ENCODE peak calls at places on chromosome 2, in seven cellular contexts. One of them, this sample, is unnamed.

GRCh38 chr2:227228061-227228667 is 63.7 kb downstream of the COL4A3 start:
- DNase-seq in mammary epithelial cell: peak
- DNase-seq in GM23248: peak
- DNase-seq in thyroid gland: peak
- DNase-seq in AG04450: no peak
- DNase-seq in esophagus muscularis mucosa: no peak
- DNase-seq in pancreas: peak
- DNase-seq in this sample: peak

GRCh38 chr2:213151437-213152064 is at the start of gene IKZF2:
- DNase-seq in mammary epithelial cell: peak
- DNase-seq in GM23248: peak
- DNase-seq in thyroid gland: peak
- DNase-seq in AG04450: peak
- DNase-seq in esophagus muscularis mucosa: peak
- DNase-seq in pancreas: peak
- DNase-seq in this sample: peak

GRCh38 chr2:167186465-167186864 is 298.2 kb downstream of the XIRP2 start:
- DNase-seq in mammary epithelial cell: no peak
- DNase-seq in GM23248: no peak
- DNase-seq in thyroid gland: no peak
- DNase-seq in AG04450: no peak
- DNase-seq in esophagus muscularis mucosa: no peak
- DNase-seq in pancreas: no peak
- DNase-seq in this sample: no peak

GRCh38 chr2:8495189-8495855 is 186.5 kb upstream of the ID2 start:
- DNase-seq in mammary epithelial cell: no peak
- DNase-seq in GM23248: no peak
- DNase-seq in thyroid gland: no peak
- DNase-seq in AG04450: no peak
- DNase-seq in esophagus muscularis mucosa: no peak
- DNase-seq in pancreas: no peak
- DNase-seq in this sample: no peak

GRCh38 chr2:197821550-197822218 is 17.3 kb downstream of the PLCL1 start:
- DNase-seq in mammary epithelial cell: no peak
- DNase-seq in GM23248: peak
- DNase-seq in thyroid gland: no peak
- DNase-seq in AG04450: no peak
- DNase-seq in esophagus muscularis mucosa: no peak
- DNase-seq in pancreas: no peak
- DNase-seq in this sample: no peak

GRCh38 chr2:27494284-27494943 is 586 bp downstream of the FNDC4 start:
- DNase-seq in mammary epithelial cell: peak
- DNase-seq in GM23248: peak
- DNase-seq in thyroid gland: peak
- DNase-seq in AG04450: no peak
- DNase-seq in esophagus muscularis mucosa: no peak
- DNase-seq in pancreas: peak
- DNase-seq in this sample: no peak

GRCh38 chr2:177758591-177759371 is 313.8 kb downstream of the PDE11A start:
- DNase-seq in mammary epithelial cell: no peak
- DNase-seq in GM23248: peak
- DNase-seq in thyroid gland: no peak
- DNase-seq in AG04450: no peak
- DNase-seq in esophagus muscularis mucosa: no peak
- DNase-seq in pancreas: no peak
- DNase-seq in this sample: no peak

GRCh38 chr2:239175181-239175580 is 225.6 kb downstream of the HDAC4 start:
- DNase-seq in mammary epithelial cell: no peak
- DNase-seq in GM23248: no peak
- DNase-seq in thyroid gland: peak
- DNase-seq in AG04450: no peak
- DNase-seq in esophagus muscularis mucosa: no peak
- DNase-seq in pancreas: peak
- DNase-seq in this sample: no peak

GRCh38 chr2:34738691-34739090 is 1139.6 kb upstream of the FAM98A start:
- DNase-seq in mammary epithelial cell: no peak
- DNase-seq in GM23248: no peak
- DNase-seq in thyroid gland: no peak
- DNase-seq in AG04450: no peak
- DNase-seq in esophagus muscularis mucosa: no peak
- DNase-seq in pancreas: no peak
- DNase-seq in this sample: no peak

GRCh38 chr2:172333626-172334330 is 93.6 kb upstream of the ITGA6 start:
- DNase-seq in mammary epithelial cell: no peak
- DNase-seq in GM23248: no peak
- DNase-seq in thyroid gland: no peak
- DNase-seq in AG04450: no peak
- DNase-seq in esophagus muscularis mucosa: no peak
- DNase-seq in pancreas: no peak
- DNase-seq in this sample: no peak

GRCh38 chr2:55839182-55839819 is 84.3 kb downstream of the EFEMP1 start:
- DNase-seq in mammary epithelial cell: peak
- DNase-seq in GM23248: no peak
- DNase-seq in thyroid gland: peak
- DNase-seq in AG04450: peak
- DNase-seq in esophagus muscularis mucosa: no peak
- DNase-seq in pancreas: peak
- DNase-seq in this sample: peak

GRCh38 chr2:18630541-18630940 is 41.2 kb upstream of the NT5C1B start:
- DNase-seq in mammary epithelial cell: peak
- DNase-seq in GM23248: peak
- DNase-seq in thyroid gland: no peak
- DNase-seq in AG04450: no peak
- DNase-seq in esophagus muscularis mucosa: no peak
- DNase-seq in pancreas: no peak
- DNase-seq in this sample: no peak

GRCh38 chr2:25362564-25363145 is 20.9 kb upstream of the DNMT3A start:
- DNase-seq in mammary epithelial cell: no peak
- DNase-seq in GM23248: peak
- DNase-seq in thyroid gland: peak
- DNase-seq in AG04450: no peak
- DNase-seq in esophagus muscularis mucosa: no peak
- DNase-seq in pancreas: no peak
- DNase-seq in this sample: no peak

GRCh38 chr2:12560618-12561017 is 156.1 kb upstream of the TRIB2 start:
- DNase-seq in mammary epithelial cell: no peak
- DNase-seq in GM23248: no peak
- DNase-seq in thyroid gland: no peak
- DNase-seq in AG04450: no peak
- DNase-seq in esophagus muscularis mucosa: no peak
- DNase-seq in pancreas: no peak
- DNase-seq in this sample: no peak

GRCh38 chr2:203600286-203600685 is 65.2 kb upstream of the RAPH1 start:
- DNase-seq in mammary epithelial cell: no peak
- DNase-seq in GM23248: no peak
- DNase-seq in thyroid gland: no peak
- DNase-seq in AG04450: no peak
- DNase-seq in esophagus muscularis mucosa: no peak
- DNase-seq in pancreas: no peak
- DNase-seq in this sample: no peak

GRCh38 chr2:240051697-240052096 is 1.6 kb downstream of the OR6B3 start:
- DNase-seq in mammary epithelial cell: no peak
- DNase-seq in GM23248: no peak
- DNase-seq in thyroid gland: no peak
- DNase-seq in AG04450: no peak
- DNase-seq in esophagus muscularis mucosa: no peak
- DNase-seq in pancreas: no peak
- DNase-seq in this sample: no peak

GRCh38 chr2:54454548-54454921 is 1.6 kb upstream of the SPTBN1 start:
- DNase-seq in mammary epithelial cell: no peak
- DNase-seq in GM23248: no peak
- DNase-seq in thyroid gland: no peak
- DNase-seq in AG04450: no peak
- DNase-seq in esophagus muscularis mucosa: no peak
- DNase-seq in pancreas: no peak
- DNase-seq in this sample: no peak
- H3K27ac ChIP-seq in mammary epithelial cell: no peak
- H3K27ac ChIP-seq in GM23248: no peak
- H3K27ac ChIP-seq in thyroid gland: peak
- H3K27ac ChIP-seq in AG04450: no peak
- H3K27ac ChIP-seq in esophagus muscularis mucosa: peak
- H3K27ac ChIP-seq in pancreas: peak
- H3K27ac ChIP-seq in this sample: no peak

GRCh38 chr2:187618813-187619212 is 64.6 kb upstream of the TFPI start:
- DNase-seq in mammary epithelial cell: no peak
- DNase-seq in GM23248: peak
- DNase-seq in thyroid gland: no peak
- DNase-seq in AG04450: no peak
- DNase-seq in esophagus muscularis mucosa: no peak
- DNase-seq in pancreas: no peak
- DNase-seq in this sample: no peak
- H3K27ac ChIP-seq in mammary epithelial cell: no peak
- H3K27ac ChIP-seq in GM23248: no peak
- H3K27ac ChIP-seq in thyroid gland: no peak
- H3K27ac ChIP-seq in AG04450: no peak
- H3K27ac ChIP-seq in esophagus muscularis mucosa: no peak
- H3K27ac ChIP-seq in pancreas: no peak
- H3K27ac ChIP-seq in this sample: no peak

DNA sequence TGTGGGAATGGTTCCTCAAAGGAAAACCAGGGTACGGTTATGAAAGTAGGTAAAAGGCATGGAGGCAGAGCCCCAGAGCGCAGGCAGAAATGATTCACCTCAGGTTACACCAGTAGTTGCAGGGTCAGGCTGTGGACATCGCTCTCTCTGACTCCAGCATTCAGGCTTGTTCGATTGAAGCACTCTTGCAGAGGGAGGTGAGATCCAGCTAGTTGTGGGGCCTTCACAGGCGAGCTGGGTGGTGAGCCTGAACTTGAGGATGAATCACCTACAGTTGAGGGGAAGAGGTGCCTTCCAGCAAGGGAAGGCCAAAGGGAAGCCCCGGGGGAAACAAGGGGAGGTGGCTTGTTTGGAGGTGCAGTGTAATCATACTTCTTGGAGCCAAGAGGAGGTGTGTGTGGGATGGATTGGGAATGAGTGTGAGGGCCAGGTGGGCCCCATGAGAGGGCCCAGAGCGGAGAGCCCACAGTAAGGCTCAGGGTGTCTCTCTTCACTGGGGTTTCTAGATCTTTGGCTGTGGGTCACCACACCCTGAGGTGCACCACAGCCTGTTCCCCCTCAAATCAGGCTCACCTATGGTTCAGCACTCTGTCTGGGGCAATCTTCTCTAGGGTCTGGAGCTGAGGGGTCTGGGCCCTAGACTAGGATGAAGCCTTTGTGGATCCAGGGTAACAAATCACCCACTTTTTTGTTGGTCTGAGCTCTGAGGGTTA is 48.5 kb upstream of the MCFD2 start:
- DNase-seq in mammary epithelial cell: peak
- DNase-seq in GM23248: peak
- DNase-seq in thyroid gland: no peak
- DNase-seq in AG04450: no peak
- DNase-seq in esophagus muscularis mucosa: no peak
- DNase-seq in pancreas: no peak
- DNase-seq in this sample: no peak
- H3K27ac ChIP-seq in mammary epithelial cell: peak
- H3K27ac ChIP-seq in GM23248: peak
- H3K27ac ChIP-seq in thyroid gland: peak
- H3K27ac ChIP-seq in AG04450: peak
- H3K27ac ChIP-seq in esophagus muscularis mucosa: peak
- H3K27ac ChIP-seq in pancreas: peak
- H3K27ac ChIP-seq in this sample: peak

GRCh38 chr2:85713836-85714235 is 19.7 kb downstream of the GNLY start:
- DNase-seq in mammary epithelial cell: no peak
- DNase-seq in GM23248: no peak
- DNase-seq in thyroid gland: peak
- DNase-seq in AG04450: no peak
- DNase-seq in esophagus muscularis mucosa: no peak
- DNase-seq in pancreas: no peak
- DNase-seq in this sample: no peak

GRCh38 chr2:85712261-85712660 is 18.1 kb downstream of the GNLY start:
- DNase-seq in mammary epithelial cell: no peak
- DNase-seq in GM23248: no peak
- DNase-seq in thyroid gland: no peak
- DNase-seq in AG04450: no peak
- DNase-seq in esophagus muscularis mucosa: no peak
- DNase-seq in pancreas: no peak
- DNase-seq in this sample: no peak

GRCh38 chr2:85714841-85715240 is 20.7 kb downstream of the GNLY start:
- DNase-seq in mammary epithelial cell: no peak
- DNase-seq in GM23248: no peak
- DNase-seq in thyroid gland: no peak
- DNase-seq in AG04450: no peak
- DNase-seq in esophagus muscularis mucosa: no peak
- DNase-seq in pancreas: no peak
- DNase-seq in this sample: no peak

GRCh38 chr2:85711578-85712060 is 17.5 kb downstream of the GNLY start:
- DNase-seq in mammary epithelial cell: no peak
- DNase-seq in GM23248: no peak
- DNase-seq in thyroid gland: no peak
- DNase-seq in AG04450: no peak
- DNase-seq in esophagus muscularis mucosa: no peak
- DNase-seq in pancreas: no peak
- DNase-seq in this sample: no peak

GRCh38 chr2:85712849-85713612 is 18.9 kb downstream of the GNLY start:
- DNase-seq in mammary epithelial cell: peak
- DNase-seq in GM23248: peak
- DNase-seq in thyroid gland: peak
- DNase-seq in AG04450: no peak
- DNase-seq in esophagus muscularis mucosa: no peak
- DNase-seq in pancreas: peak
- DNase-seq in this sample: peak
- H3K27ac ChIP-seq in mammary epithelial cell: no peak
- H3K27ac ChIP-seq in GM23248: no peak
- H3K27ac ChIP-seq in thyroid gland: peak
- H3K27ac ChIP-seq in AG04450: no peak
- H3K27ac ChIP-seq in esophagus muscularis mucosa: peak
- H3K27ac ChIP-seq in pancreas: peak
- H3K27ac ChIP-seq in this sample: no peak

This sample was measured in epithelial cell of prostate.